ENCODE peak calls at places on chromosome 5, in eight cellular contexts. X is T1000; Q is sciatic nerve; Z is kidney tubule cell; M is NCI-H446 treated with DMSO at 0.1 percent for 48 hours; B is naive thymus-derived CD8-positive, alpha-beta T cell; O is AML-193; N is GM13977. P is an unnamed sample.

GRCh38 chr5:127846884-127847283 is 143.7 kb downstream of the CCDC192 start:
- DNase-seq in X (no peak), Q (no peak), Z (no peak), M (no peak), B (no peak), O (no peak), N (no peak), P (no peak)

GRCh38 chr5:148910686-148911361 is 84.4 kb downstream of the ADRB2 start:
- DNase-seq in X (peak), Q (peak), Z (peak), M (no peak), B (no peak), O (no peak), N (no peak), P (peak)

GRCh38 chr5:115329475-115329874 is 33.0 kb upstream of the CCDC112 start:
- DNase-seq in X (no peak), Q (no peak), Z (no peak), M (no peak), B (no peak), O (no peak), N (no peak), P (no peak)

GRCh38 chr5:148309746-148310145 is 2.5 kb upstream of the SPINK7 start:
- DNase-seq in X (no peak), Q (no peak), Z (no peak), M (no peak), B (no peak), O (no peak), N (no peak), P (no peak)

GRCh38 chr5:106376522-106376921 is 1294.2 kb downstream of the EFNA5 start:
- DNase-seq in X (no peak), Q (no peak), Z (peak), M (no peak), B (no peak), O (no peak), N (no peak), P (peak)

GRCh38 chr5:132499440-132500243 is 9.1 kb upstream of the IRF1 start:
- DNase-seq in X (no peak), Q (no peak), Z (peak), M (no peak), B (no peak), O (no peak), N (no peak), P (no peak)

GRCh38 chr5:159995841-159996240 is 13.1 kb upstream of the TTC1 start:
- DNase-seq in X (no peak), Q (no peak), Z (no peak), M (no peak), B (no peak), O (no peak), N (no peak), P (no peak)

GRCh38 chr5:115457574-115457973 is 87.0 kb downstream of the FEM1C start:
- DNase-seq in X (no peak), Q (no peak), Z (peak), M (no peak), B (no peak), O (no peak), N (no peak), P (no peak)